ENCODE peak calls at places on chromosomes 6 and 20, in eight cellular contexts. J, R, F, G, H, O, S and K are unnamed samples.
A peak's percentile ranks its signal among the peaks of the same experiment; 100 is the strongest.

GRCh38 chr20:9235518-9235917 is 166.6 kb downstream of the PLCB4 start:
- DNase-seq in F (peak; percentile 71), J (no peak), R (no peak), G (no peak), S (no peak), H (no peak), O (peak; percentile 12), K (peak; percentile 90)

GRCh38 chr6:35911871-35912653 is 8.8 kb downstream of the SRPK1 start:
- DNase-seq in J (no peak), F (peak; percentile 36), H (no peak), S (no peak), O (no peak), G (no peak), R (no peak), K (no peak)

GRCh38 chr6:125375841-125376240 is 74.1 kb upstream of the HDDC2 start:
- DNase-seq in O (no peak), G (no peak), F (no peak), H (no peak), J (no peak), S (no peak), R (no peak), K (no peak)

GRCh38 chr6:125301435-125302391 is at the start of gene HDDC2:
- DNase-seq in H (peak; percentile 5), J (peak; percentile 59), R (peak; percentile 61), F (peak; percentile 83), O (peak; percentile 63), S (peak; percentile 65), G (peak; percentile 68), K (peak; percentile 37)

GRCh38 chr6:92159046-92159445 is 1260.3 kb downstream of the EPHA7 start:
- DNase-seq in J (no peak), H (no peak), F (no peak), G (no peak), O (no peak), R (no peak), S (no peak), K (no peak)

GRCh38 chr6:30491963-30492616 is 2.8 kb downstream of the HLA-E start:
- DNase-seq in G (no peak), R (no peak), S (no peak), O (no peak), J (no peak), F (no peak), H (no peak), K (no peak)

GRCh38 chr6:167827062-167827587 is 414 bp downstream of the AFDN start:
- DNase-seq in R (peak; percentile 38), S (no peak), O (peak; percentile 25), H (no peak), J (no peak), G (peak; percentile 47), F (peak; percentile 51), K (no peak)

GRCh38 chr6:111747791-111748190 is 125.5 kb downstream of the FYN start:
- DNase-seq in J (no peak), F (no peak), H (no peak), R (no peak), O (no peak), S (no peak), G (no peak), K (no peak)

GRCh38 chr6:116206231-116206903 is 47.5 kb downstream of the TSPYL4 start:
- DNase-seq in J (no peak), S (no peak), F (peak; percentile 74), R (no peak), O (no peak), H (no peak), G (no peak), K (peak; percentile 90)

GRCh38 chr6:3278691-3279090 is 19.9 kb downstream of the PSMG4 start:
- DNase-seq in F (no peak), S (no peak), R (no peak), J (no peak), H (no peak), G (no peak), O (no peak), K (no peak)

GRCh38 chr20:48489046-48489463 is 338.7 kb downstream of the PREX1 start:
- DNase-seq in G (no peak), F (no peak), H (no peak), R (no peak), O (no peak), S (no peak), J (no peak), K (no peak)

GRCh38 chr20:59561228-59561605 is 43.1 kb upstream of the PHACTR3 start:
- DNase-seq in G (no peak), J (no peak), S (no peak), H (no peak), O (no peak), F (no peak), R (no peak), K (peak; percentile 40)

GRCh38 chr6:5671604-5672559 is 334.8 kb downstream of the NRN1 start:
- DNase-seq in G (no peak), O (no peak), H (no peak), R (no peak), J (no peak), S (no peak), F (no peak), K (no peak)

GRCh38 chr6:17233531-17233930 is 47.6 kb upstream of the RBM24 start:
- DNase-seq in H (no peak), G (no peak), R (no peak), F (peak; percentile 79), O (no peak), J (no peak), S (peak; percentile 7), K (peak; percentile 99)

GRCh38 chr6:11208267-11208666 is 24.2 kb downstream of the NEDD9 start:
- DNase-seq in G (no peak), F (no peak), O (no peak), J (no peak), R (peak; percentile 4), H (no peak), S (peak; percentile 25), K (no peak)

GRCh38 chr6:47419621-47420020 is 58.0 kb upstream of the CD2AP start:
- DNase-seq in H (no peak), F (peak; percentile 13), J (no peak), G (no peak), R (no peak), S (no peak), O (no peak), K (peak; percentile 59)